ENCODE peak calls at places on chromosomes 4 and X, in five cellular contexts. B is IMR-90, I is Karpas-422, J is GM23248, Y is ELR. U is an unnamed sample.

GRCh38 chr4:53100801-53101581 is 238.9 kb downstream of the RASL11B start:
- DNase-seq in B (peak; percentile 84), I (no peak), J (peak; percentile 74), Y (peak; percentile 80), U (peak; percentile 5)

GRCh38 chr4:8740666-8741395 is 130.8 kb downstream of the HMX1 start:
- DNase-seq in B (no peak), I (no peak), J (no peak), Y (no peak), U (no peak)

GRCh38 chr4:138908134-138908533 is 107.4 kb upstream of the NOCT start:
- DNase-seq in B (no peak), I (no peak), J (no peak), Y (no peak), U (no peak)

GRCh38 chrX:22912598-22912997 is 87.2 kb upstream of the DDX53 start:
- DNase-seq in B (no peak), I (no peak), J (no peak), Y (no peak), U (no peak)

GRCh38 chr4:58510652-58511051 is 1400.5 kb upstream of the IGFBP7 start:
- DNase-seq in B (no peak), I (no peak), J (no peak), Y (no peak), U (no peak)

GRCh38 chr4:150394046-150394445 is 187.9 kb upstream of the MAB21L2 start:
- DNase-seq in B (no peak), I (no peak), J (no peak), Y (no peak), U (no peak)

GRCh38 chr4:77308843-77309242 is 151.8 kb downstream of the CCNG2 start:
- DNase-seq in B (peak; percentile 35), I (peak; percentile 59), J (peak; percentile 71), Y (peak; percentile 49), U (no peak)

GRCh38 chr4:75895744-75896314 is 6.4 kb downstream of the PPEF2 start:
- DNase-seq in B (peak; percentile 18), I (peak; percentile 72), J (peak; percentile 21), Y (peak; percentile 46), U (peak; percentile 22)

GRCh38 chrX:38987135-38987780 is 186.0 kb downstream of the MID1IP1 start:
- DNase-seq in B (peak; percentile 8), I (no peak), J (no peak), Y (no peak), U (no peak)

GRCh38 chrX:29652484-29652883 is 562.9 kb upstream of the MAGEB2 start:
- DNase-seq in B (peak; percentile 82), I (no peak), J (peak; percentile 52), Y (peak; percentile 44), U (no peak)

GRCh38 chrX:117973175-117974075 is 143.2 kb downstream of the KLHL13 start:
- DNase-seq in B (no peak), I (no peak), J (no peak), Y (no peak), U (no peak)

GRCh38 chr4:5979981-5980380 is 38.2 kb downstream of the C4orf50 start:
- DNase-seq in B (no peak), I (peak; percentile 78), J (peak; percentile 23), Y (peak; percentile 18), U (no peak)